ENCODE peak calls at places on chromosomes 2 and 18, in four cellular contexts. L is right cardiac atrium, F is lung, E is aorta. C is an unnamed sample.

GRCh38 chr2:36478999-36479398 is 119.0 kb downstream of the FEZ2 start:
- DNase-seq in L (no peak), F (no peak), E (no peak), C (no peak)

GRCh38 chr2:88824951-88825350 is 133.5 kb downstream of the RPIA start:
- DNase-seq in L (no peak), F (no peak), E (no peak), C (no peak)

GRCh38 chr2:109259671-109260070 is 130.7 kb downstream of the SH3RF3 start:
- DNase-seq in L (no peak), F (no peak), E (no peak), C (no peak)

GRCh38 chr2:142557391-142557790 is 320.1 kb upstream of the KYNU start:
- DNase-seq in L (no peak), F (no peak), E (no peak), C (no peak)

GRCh38 chr2:158006961-158007664 is 94.6 kb upstream of the UPP2 start:
- DNase-seq in L (no peak), F (peak; percentile 67), E (no peak), C (no peak)

GRCh38 chr18:5461056-5461455 is 82.7 kb downstream of the EPB41L3 start:
- DNase-seq in L (no peak), F (no peak), E (no peak), C (no peak)

GRCh38 chr2:100878000-100878786 is 58.3 kb downstream of the NPAS2 start:
- DNase-seq in L (peak; percentile 50), F (no peak), E (no peak), C (no peak)

GRCh38 chr2:102055346-102055975 is 63.7 kb downstream of the IL1R2 start:
- DNase-seq in L (no peak), F (peak; percentile 5), E (no peak), C (no peak)

GRCh38 chr2:12347049-12347448 is 369.7 kb upstream of the TRIB2 start:
- DNase-seq in L (no peak), F (no peak), E (no peak), C (no peak)

GRCh38 chr2:109057686-109058085 is 68.7 kb upstream of the EDAR start:
- DNase-seq in L (no peak), F (no peak), E (no peak), C (no peak)

GRCh38 chr2:20443276-20443920 is 3.5 kb upstream of the RHOB start:
- DNase-seq in L (no peak), F (peak; percentile 65), E (no peak), C (no peak)

GRCh38 chr18:54775686-54776085 is 52.6 kb upstream of the RAB27B start:
- DNase-seq in L (no peak), F (no peak), E (no peak), C (no peak)

GRCh38 chr2:102235491-102235890 is 48.7 kb downstream of the IL1RL2 start:
- DNase-seq in L (no peak), F (no peak), E (no peak), C (no peak)

GRCh38 chr2:158809816-158810215 is 14.7 kb downstream of the DAPL1 start:
- DNase-seq in L (no peak), F (no peak), E (no peak), C (no peak)

GRCh38 chr2:29612568-29612967 is 308.8 kb downstream of the ALK start:
- DNase-seq in L (no peak), F (no peak), E (no peak), C (no peak)

GRCh38 chr2:189581354-189582139 is 961 bp upstream of the SLC40A1 start:
- DNase-seq in L (no peak), F (no peak), E (peak; percentile 72), C (no peak)

GRCh38 chr18:14964002-14964401 is 216.0 kb downstream of the ANKRD30B start:
- DNase-seq in L (no peak), F (peak; percentile 16), E (no peak), C (no peak)

DNA sequence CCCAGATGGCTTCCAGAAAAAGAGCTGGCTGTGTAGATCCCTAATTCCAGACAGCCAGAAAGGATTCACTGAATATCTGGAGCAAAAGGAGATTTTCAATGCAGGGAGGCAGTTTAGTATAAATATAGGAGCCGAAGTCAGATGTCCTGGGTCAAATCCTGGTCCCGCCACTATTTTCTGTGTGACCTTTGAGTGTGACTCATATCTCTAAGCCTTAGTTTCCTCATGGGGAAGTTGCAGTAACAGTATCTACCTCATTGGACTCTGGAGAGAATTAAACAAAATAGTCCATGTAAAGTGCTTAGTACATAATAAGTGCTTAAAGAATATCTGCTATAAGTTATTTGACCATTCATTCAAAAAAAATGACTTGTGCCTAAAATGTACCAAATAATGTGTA is 52.1 kb upstream of the ITGA6 start:
- DNase-seq in L (no peak), F (no peak), E (no peak), C (no peak)
- H3K27ac ChIP-seq in L (no peak overlapping the region), F (no peak overlapping the region), E (no peak overlapping the region), C (no peak overlapping the region)

GRCh38 chr2:201795608-201796477 is 10.5 kb upstream of the CDK15 start:
- DNase-seq in L (no peak), F (no peak), E (no peak), C (no peak)
- H3K27ac ChIP-seq in L (no peak overlapping the region), F (no peak overlapping the region), E (no peak overlapping the region), C (peak overlapping the region; percentile 9)

DNA sequence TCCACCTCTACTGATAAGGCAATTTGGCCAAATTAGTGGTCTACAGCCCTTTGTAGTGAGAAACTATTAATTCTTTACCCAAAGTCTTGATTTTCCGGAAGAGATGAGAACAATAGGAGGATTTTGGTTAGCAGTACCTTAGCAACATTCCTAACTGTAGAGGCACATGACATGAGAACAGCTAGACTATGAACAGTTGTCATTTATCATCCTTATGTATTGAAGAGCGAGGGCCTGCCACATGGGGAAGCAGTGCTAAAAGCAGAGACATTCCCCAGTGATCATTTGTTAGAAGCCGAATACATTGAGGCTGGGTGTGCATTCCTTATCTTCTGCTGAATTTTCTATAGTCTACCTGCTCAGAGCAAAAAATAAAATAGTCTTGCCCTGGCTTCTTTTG is 65.2 kb downstream of the RBBP8 start:
- DNase-seq in L (no peak), F (no peak), E (no peak), C (no peak)
- H3K27ac ChIP-seq in L (no peak overlapping the region), F (no peak overlapping the region), E (no peak overlapping the region), C (no peak overlapping the region)

GRCh38 chr2:33213648-33214047 is 262.8 kb upstream of the RASGRP3 start:
- DNase-seq in L (no peak), F (no peak), E (no peak), C (no peak)

GRCh38 chr2:33215983-33216382 is 260.5 kb upstream of the RASGRP3 start:
- DNase-seq in L (no peak), F (no peak), E (no peak), C (no peak)

GRCh38 chr2:33214436-33214835 is 262.0 kb upstream of the RASGRP3 start:
- DNase-seq in L (no peak), F (no peak), E (no peak), C (no peak)

GRCh38 chr2:33215299-33215698 is 261.1 kb upstream of the RASGRP3 start:
- DNase-seq in L (peak; percentile 69), F (no peak), E (peak; percentile 92), C (no peak)

GRCh38 chr2:33214857-33215256 is 261.6 kb upstream of the RASGRP3 start:
- DNase-seq in L (no peak), F (no peak), E (no peak), C (no peak)
- H3K27ac ChIP-seq in L (no peak overlapping the region), F (no peak overlapping the region), E (peak overlapping the region; percentile 100), C (peak overlapping the region; percentile 38)

GRCh38 chr2:152518016-152518415 is 183.0 kb downstream of the FMNL2 start:
- DNase-seq in L (no peak), F (no peak), E (no peak), C (no peak)
- H3K27ac ChIP-seq in L (no peak overlapping the region), F (no peak overlapping the region), E (no peak overlapping the region), C (peak overlapping the region; percentile 10)

GRCh38 chr2:219252900-219253752 is at the start of gene TUBA4B:
- DNase-seq in L (peak; percentile 46), F (no peak), E (peak; percentile 86), C (peak; percentile 64)
- H3K27ac ChIP-seq in L (peak within 1 kb of the TSS; percentile 50), F (peak within 1 kb of the TSS; percentile 84), E (peak within 1 kb of the TSS; percentile 76), C (peak within 1 kb of the TSS; percentile 97)

DNA sequence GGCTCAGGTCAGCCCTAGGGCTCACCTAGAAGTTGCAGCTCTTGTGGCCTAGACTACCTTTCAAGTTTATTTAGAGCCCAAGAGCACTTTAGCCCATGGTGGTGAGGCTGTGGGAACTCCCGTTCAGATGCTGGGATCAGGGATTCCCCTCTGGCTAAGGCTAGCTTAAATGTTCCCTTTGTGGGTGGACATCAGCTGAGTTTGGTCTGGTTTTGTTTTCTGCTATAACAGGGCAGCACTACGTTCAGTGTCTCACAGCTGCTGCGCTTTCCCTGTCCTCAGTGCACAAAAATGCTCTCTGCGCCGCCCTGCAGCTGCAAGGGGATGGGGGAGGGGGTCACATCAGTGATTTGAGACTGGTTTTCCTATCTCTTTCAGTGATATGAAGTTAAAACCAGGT is 170.5 kb upstream of the KCNJ3 start:
- DNase-seq in L (no peak), F (no peak), E (no peak), C (no peak)
- H3K27ac ChIP-seq in L (no peak overlapping the region), F (no peak overlapping the region), E (no peak overlapping the region), C (no peak overlapping the region)

GRCh38 chr2:120111193-120111592 is 98.3 kb downstream of the EPB41L5 start:
- DNase-seq in L (no peak), F (no peak), E (no peak), C (no peak)
- H3K27ac ChIP-seq in L (no peak overlapping the region), F (no peak overlapping the region), E (no peak overlapping the region), C (no peak overlapping the region)

GRCh38 chr2:1633936-1634587 is 110.3 kb downstream of the PXDN start:
- DNase-seq in L (no peak), F (no peak), E (no peak), C (no peak)
- H3K27ac ChIP-seq in L (no peak overlapping the region), F (no peak overlapping the region), E (no peak overlapping the region), C (peak overlapping the region; percentile 95)

C was measured in RWPE2.